ENCODE peak calls at places on chromosomes 2 and 18, in six cellular contexts. One of them, this sample, is unnamed.

GRCh38 chr2:29113891-29114321 is 1.3 kb upstream of the CLIP4 start:
- DNase-seq in left lung: no peak
- DNase-seq in fibroblast of the aortic adventitia: peak
- DNase-seq in PC-9: peak
- DNase-seq in breast epithelium: peak
- DNase-seq in IMR-90: peak
- DNase-seq in this sample: peak

GRCh38 chr2:114450639-114451038 is 8.2 kb downstream of the DPP10 start:
- DNase-seq in fibroblast of the aortic adventitia: no peak
- DNase-seq in breast epithelium: no peak
- DNase-seq in PC-9: no peak
- DNase-seq in left lung: no peak
- DNase-seq in IMR-90: no peak
- DNase-seq in this sample: no peak

GRCh38 chr2:144490017-144490416 is 29.9 kb downstream of the ZEB2 start:
- DNase-seq in IMR-90: no peak
- DNase-seq in PC-9: no peak
- DNase-seq in left lung: no peak
- DNase-seq in fibroblast of the aortic adventitia: no peak
- DNase-seq in breast epithelium: no peak
- DNase-seq in this sample: no peak

GRCh38 chr2:169895294-169895985 is 68.2 kb downstream of the UBR3 start:
- DNase-seq in PC-9: no peak
- DNase-seq in breast epithelium: no peak
- DNase-seq in IMR-90: peak
- DNase-seq in fibroblast of the aortic adventitia: peak
- DNase-seq in left lung: no peak
- DNase-seq in this sample: no peak

GRCh38 chr18:73987247-73987980 is 160.2 kb downstream of the FBXO15 start:
- DNase-seq in fibroblast of the aortic adventitia: peak
- DNase-seq in breast epithelium: no peak
- DNase-seq in IMR-90: no peak
- DNase-seq in left lung: no peak
- DNase-seq in PC-9: no peak
- DNase-seq in this sample: no peak

GRCh38 chr2:130728549-130729310 is at the start of gene GPR148:
- DNase-seq in IMR-90: no peak
- DNase-seq in left lung: no peak
- DNase-seq in PC-9: no peak
- DNase-seq in fibroblast of the aortic adventitia: no peak
- DNase-seq in breast epithelium: no peak
- DNase-seq in this sample: no peak

GRCh38 chr2:10425656-10426055 is 22.5 kb downstream of the ODC1 start:
- DNase-seq in IMR-90: no peak
- DNase-seq in left lung: peak
- DNase-seq in fibroblast of the aortic adventitia: no peak
- DNase-seq in PC-9: no peak
- DNase-seq in breast epithelium: no peak
- DNase-seq in this sample: no peak

GRCh38 chr2:31079665-31080064 is 58.6 kb downstream of the GALNT14 start:
- DNase-seq in PC-9: no peak
- DNase-seq in breast epithelium: no peak
- DNase-seq in left lung: no peak
- DNase-seq in fibroblast of the aortic adventitia: no peak
- DNase-seq in IMR-90: no peak
- DNase-seq in this sample: no peak

GRCh38 chr2:135819211-135819610 is 17.8 kb downstream of the LCT start:
- DNase-seq in breast epithelium: no peak
- DNase-seq in left lung: no peak
- DNase-seq in fibroblast of the aortic adventitia: peak
- DNase-seq in IMR-90: peak
- DNase-seq in PC-9: no peak
- DNase-seq in this sample: no peak

GRCh38 chr2:133452146-133452545 is 116.1 kb downstream of the NCKAP5 start:
- DNase-seq in PC-9: no peak
- DNase-seq in breast epithelium: no peak
- DNase-seq in IMR-90: no peak
- DNase-seq in fibroblast of the aortic adventitia: no peak
- DNase-seq in left lung: no peak
- DNase-seq in this sample: no peak
- TF ChIP-seq CTCF in PC-9: no peak
- TF ChIP-seq CTCF in breast epithelium: no peak
- TF ChIP-seq CTCF in IMR-90: no peak
- TF ChIP-seq CTCF in fibroblast of the aortic adventitia: no peak
- TF ChIP-seq CTCF in left lung: no peak
- TF ChIP-seq CTCF in this sample: no peak

GRCh38 chr2:91442246-91442905 is 2750.9 kb downstream of the RPIA start:
- DNase-seq in fibroblast of the aortic adventitia: no peak
- DNase-seq in IMR-90: no peak
- DNase-seq in breast epithelium: no peak
- DNase-seq in PC-9: no peak
- DNase-seq in left lung: peak
- DNase-seq in this sample: no peak
- H3K4me3 ChIP-seq in fibroblast of the aortic adventitia: peak
- H3K4me3 ChIP-seq in IMR-90: peak
- H3K4me3 ChIP-seq in breast epithelium: peak
- H3K4me3 ChIP-seq in PC-9: no peak
- H3K4me3 ChIP-seq in left lung: peak
- H3K4me3 ChIP-seq in this sample: no peak

GRCh38 chr18:21187886-21188285 is 54.1 kb upstream of the GREB1L start:
- DNase-seq in IMR-90: no peak
- DNase-seq in PC-9: no peak
- DNase-seq in breast epithelium: no peak
- DNase-seq in left lung: no peak
- DNase-seq in fibroblast of the aortic adventitia: no peak
- DNase-seq in this sample: no peak

GRCh38 chr18:21192308-21192624 is 49.8 kb upstream of the GREB1L start:
- DNase-seq in left lung: no peak
- DNase-seq in fibroblast of the aortic adventitia: no peak
- DNase-seq in IMR-90: no peak
- DNase-seq in breast epithelium: no peak
- DNase-seq in PC-9: no peak
- DNase-seq in this sample: no peak

GRCh38 chr18:21196426-21196825 is 45.6 kb upstream of the GREB1L start:
- DNase-seq in IMR-90: no peak
- DNase-seq in fibroblast of the aortic adventitia: no peak
- DNase-seq in PC-9: no peak
- DNase-seq in left lung: no peak
- DNase-seq in breast epithelium: no peak
- DNase-seq in this sample: no peak

GRCh38 chr18:21194871-21195771 is 46.9 kb upstream of the GREB1L start:
- DNase-seq in left lung: no peak
- DNase-seq in IMR-90: peak
- DNase-seq in fibroblast of the aortic adventitia: peak
- DNase-seq in breast epithelium: no peak
- DNase-seq in PC-9: peak
- DNase-seq in this sample: peak

DNA sequence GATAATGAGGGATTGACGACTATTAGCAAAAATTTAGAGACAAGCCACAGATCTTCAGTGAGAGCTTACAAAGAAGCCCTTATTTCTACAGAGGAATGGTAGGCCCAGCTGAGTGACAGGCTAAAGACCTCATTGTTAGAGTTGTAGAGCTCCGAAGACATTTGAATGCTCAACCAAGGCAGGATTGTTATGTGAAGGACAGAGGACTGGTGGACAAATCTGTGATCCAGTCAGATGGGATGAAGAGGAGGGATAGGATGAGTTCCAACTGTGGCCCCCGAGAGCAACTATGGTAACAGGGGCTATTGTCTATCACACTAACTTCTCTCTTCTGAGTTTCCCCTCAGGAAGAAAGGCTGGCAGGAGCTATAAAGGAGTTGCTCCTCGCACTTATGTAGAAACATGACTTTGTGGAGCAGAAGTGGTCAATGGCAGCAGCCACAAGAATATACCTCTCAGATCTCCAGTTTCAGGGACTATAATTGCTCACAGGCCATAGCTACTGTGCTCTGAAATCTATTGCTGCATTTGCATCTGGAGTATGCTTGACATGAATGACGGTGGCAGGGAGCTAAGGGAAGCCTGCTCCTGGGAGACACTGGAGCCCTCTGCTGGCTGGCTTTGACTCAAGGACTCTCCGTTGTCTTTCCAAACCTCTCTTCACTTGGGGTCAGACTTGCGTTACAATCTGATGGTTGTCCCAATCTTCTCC is 50.3 kb upstream of the GREB1L start:
- DNase-seq in IMR-90: peak
- DNase-seq in PC-9: no peak
- DNase-seq in breast epithelium: no peak
- DNase-seq in left lung: no peak
- DNase-seq in fibroblast of the aortic adventitia: peak
- DNase-seq in this sample: peak
- TF ChIP-seq CTCF in IMR-90: peak
- TF ChIP-seq CTCF in PC-9: peak
- TF ChIP-seq CTCF in breast epithelium: no peak
- TF ChIP-seq CTCF in left lung: no peak
- TF ChIP-seq CTCF in fibroblast of the aortic adventitia: peak
- TF ChIP-seq CTCF in this sample: peak

DNA sequence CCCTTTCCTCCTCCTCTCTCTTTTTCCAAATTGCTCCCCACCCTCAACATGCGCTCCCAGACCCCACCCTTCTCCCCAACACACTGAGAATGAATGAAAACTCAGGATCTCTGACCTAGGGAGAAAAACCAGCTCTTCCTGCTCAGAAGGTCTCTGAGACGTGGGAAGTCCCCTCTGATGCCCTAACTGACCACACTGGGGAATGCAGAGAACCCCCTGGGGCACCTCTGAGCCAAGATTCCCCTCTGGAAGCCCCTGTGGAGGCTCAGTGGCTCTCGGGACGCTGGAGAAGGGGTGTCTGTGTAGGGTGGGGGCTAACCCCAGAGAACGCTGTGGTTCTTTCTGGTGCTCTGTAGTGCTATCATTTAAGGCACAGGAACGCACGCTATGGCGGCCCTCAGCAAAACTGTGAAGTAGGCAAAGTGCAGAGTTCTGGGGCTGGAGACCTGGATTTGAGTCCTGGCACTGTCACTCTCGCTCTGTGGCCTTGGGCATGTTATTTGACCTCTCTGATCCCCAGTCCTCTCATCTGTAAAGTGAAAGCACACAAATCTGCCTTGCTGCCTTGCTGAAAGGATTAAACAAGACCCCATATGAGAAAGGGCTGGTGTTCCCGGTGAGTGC is 17.1 kb downstream of the ATOH8 start:
- DNase-seq in breast epithelium: no peak
- DNase-seq in left lung: no peak
- DNase-seq in PC-9: no peak
- DNase-seq in IMR-90: no peak
- DNase-seq in fibroblast of the aortic adventitia: no peak
- DNase-seq in this sample: no peak
- H3K4me3 ChIP-seq in breast epithelium: no peak
- H3K4me3 ChIP-seq in left lung: no peak
- H3K4me3 ChIP-seq in PC-9: no peak
- H3K4me3 ChIP-seq in IMR-90: no peak
- H3K4me3 ChIP-seq in fibroblast of the aortic adventitia: no peak
- H3K4me3 ChIP-seq in this sample: no peak

DNA sequence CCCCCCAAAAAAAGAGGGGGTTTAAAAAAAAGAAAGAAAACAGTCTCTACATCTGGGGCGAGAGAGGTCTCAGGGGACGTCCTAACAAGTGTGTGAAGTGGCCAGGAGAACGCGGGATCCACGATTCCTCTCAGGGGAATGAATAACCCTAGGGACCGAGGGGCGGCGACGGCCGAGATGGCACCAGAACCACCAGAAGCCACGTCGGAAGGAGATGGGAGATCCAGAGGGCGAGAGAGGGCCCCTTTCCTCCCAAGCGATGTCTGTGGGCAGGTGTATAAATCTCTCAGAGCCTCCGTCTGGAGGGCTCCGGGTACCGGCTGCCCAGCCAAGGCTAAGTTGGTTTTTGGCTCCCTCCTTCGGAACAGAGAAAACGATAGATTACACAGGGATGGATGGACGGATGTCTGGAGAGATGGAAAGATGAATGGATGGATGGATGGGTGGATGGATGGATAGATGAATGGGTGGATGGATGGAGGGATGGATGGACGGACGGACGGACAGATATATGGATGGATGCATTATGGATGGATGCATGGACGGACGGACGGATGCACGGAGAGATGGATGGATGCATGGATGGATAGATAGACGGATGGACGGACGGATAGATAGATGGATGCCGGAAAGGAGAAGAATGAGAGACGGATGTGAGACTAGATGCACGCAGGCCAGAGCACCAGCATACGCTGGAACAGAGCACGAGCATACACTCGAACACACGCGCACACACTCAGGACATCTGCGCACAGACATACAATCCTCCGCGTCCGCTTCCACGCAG is 1.6 kb downstream of the EPHA4 start:
- DNase-seq in IMR-90: peak
- DNase-seq in left lung: peak
- DNase-seq in PC-9: no peak
- DNase-seq in breast epithelium: no peak
- DNase-seq in fibroblast of the aortic adventitia: peak
- DNase-seq in this sample: no peak
- TF ChIP-seq CTCF in IMR-90: peak
- TF ChIP-seq CTCF in left lung: no peak
- TF ChIP-seq CTCF in PC-9: no peak
- TF ChIP-seq CTCF in breast epithelium: no peak
- TF ChIP-seq CTCF in fibroblast of the aortic adventitia: no peak
- TF ChIP-seq CTCF in this sample: peak

DNA sequence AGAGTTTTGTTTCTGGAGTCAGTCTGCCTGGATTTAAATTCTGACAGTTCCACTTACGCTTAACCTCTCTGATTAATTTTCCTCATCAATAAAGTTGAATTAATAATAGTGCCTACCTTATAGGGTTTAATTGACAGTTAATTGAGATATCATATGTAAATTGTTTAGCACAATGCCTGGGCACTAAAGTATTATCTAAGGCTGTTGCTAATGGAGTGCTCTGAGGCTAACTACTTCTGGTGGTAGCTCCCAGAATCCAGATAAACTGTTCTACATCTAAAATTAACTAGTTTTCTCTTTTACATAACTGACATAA is 185.6 kb upstream of the STON1 start:
- DNase-seq in left lung: no peak
- DNase-seq in IMR-90: no peak
- DNase-seq in breast epithelium: no peak
- DNase-seq in fibroblast of the aortic adventitia: no peak
- DNase-seq in PC-9: no peak
- DNase-seq in this sample: no peak
- H3K4me3 ChIP-seq in left lung: no peak
- H3K4me3 ChIP-seq in IMR-90: no peak
- H3K4me3 ChIP-seq in breast epithelium: no peak
- H3K4me3 ChIP-seq in fibroblast of the aortic adventitia: no peak
- H3K4me3 ChIP-seq in PC-9: peak
- H3K4me3 ChIP-seq in this sample: peak